ENCODE peak calls at places on chromosomes 16 and 17, in nine cellular contexts. U, S, I, Y, E, L, A, M and K are unnamed samples.

GRCh38 chr17:82023447-82024241 is 539 bp downstream of the LRRC45 start:
- DNase-seq in U (no peak), S (no peak), I (no peak), Y (peak), E (no peak), L (peak), A (peak), M (no peak), K (peak)

GRCh38 chr16:81597079-81597658 is 152.6 kb downstream of the CMIP start:
- DNase-seq in U (no peak), S (no peak), I (no peak), Y (no peak), E (no peak), L (no peak), A (no peak), M (no peak), K (no peak)

GRCh38 chr16:70163596-70163995 is 10.0 kb upstream of the CLEC18C start:
- DNase-seq in U (no peak), S (no peak), I (no peak), Y (no peak), E (no peak), L (no peak), A (no peak), M (no peak), K (no peak)

GRCh38 chr17:66777689-66778225 is 57.2 kb upstream of the CACNG5 start:
- DNase-seq in U (peak), S (no peak), I (peak), Y (no peak), E (no peak), L (no peak), A (no peak), M (no peak), K (no peak)

GRCh38 chr17:52079496-52079895 is 79.0 kb downstream of the CA10 start:
- DNase-seq in U (no peak), S (no peak), I (no peak), Y (no peak), E (no peak), L (no peak), A (no peak), M (no peak), K (peak)

GRCh38 chr17:17605747-17606083 is 14.2 kb upstream of the PEMT start:
- DNase-seq in U (no peak), S (no peak), I (no peak), Y (no peak), E (no peak), L (no peak), A (no peak), M (no peak), K (no peak)

GRCh38 chr17:44279586-44280344 is 11.8 kb upstream of the SLC4A1 start:
- DNase-seq in U (peak), S (no peak), I (no peak), Y (no peak), E (peak), L (peak), A (peak), M (peak), K (no peak)

GRCh38 chr16:77723108-77723514 is 797 bp downstream of the NUDT7 start:
- DNase-seq in U (no peak), S (no peak), I (peak), Y (no peak), E (no peak), L (no peak), A (no peak), M (no peak), K (no peak)

GRCh38 chr16:3798827-3799226 is 81.5 kb upstream of the TRAP1 start:
- DNase-seq in U (no peak), S (no peak), I (no peak), Y (no peak), E (no peak), L (no peak), A (no peak), M (no peak), K (no peak)

GRCh38 chr16:6374816-6375215 is 957.8 kb upstream of the RBFOX1 start:
- DNase-seq in U (no peak), S (no peak), I (no peak), Y (no peak), E (no peak), L (no peak), A (no peak), M (no peak), K (no peak)

GRCh38 chr17:10754109-10754508 is 24.3 kb upstream of the TMEM220 start:
- DNase-seq in U (no peak), S (no peak), I (no peak), Y (peak), E (peak), L (peak), A (peak), M (no peak), K (no peak)

GRCh38 chr17:56185491-56185890 is 32.2 kb downstream of the ANKFN1 start:
- DNase-seq in U (no peak), S (no peak), I (no peak), Y (no peak), E (no peak), L (no peak), A (no peak), M (no peak), K (no peak)

GRCh38 chr17:18944646-18945045 is 7.3 kb upstream of the SLC5A10 start:
- DNase-seq in U (no peak), S (no peak), I (no peak), Y (peak), E (no peak), L (no peak), A (no peak), M (no peak), K (no peak)

GRCh38 chr17:14471052-14471451 is 170.2 kb downstream of the HS3ST3B1 start:
- DNase-seq in U (no peak), S (no peak), I (no peak), Y (no peak), E (no peak), L (no peak), A (no peak), M (no peak), K (peak)

GRCh38 chr17:76353004-76353598 is 615 bp downstream of the PRPSAP1 start:
- DNase-seq in U (peak), S (peak), I (peak), Y (peak), E (no peak), L (no peak), A (peak), M (no peak), K (no peak)

GRCh38 chr17:36978810-36979584 is 30.2 kb downstream of the AATF start:
- DNase-seq in U (no peak), S (no peak), I (no peak), Y (no peak), E (no peak), L (no peak), A (no peak), M (no peak), K (peak)

GRCh38 chr17:2796164-2797140 is at the start of gene RAP1GAP2:
- DNase-seq in U (peak), S (no peak), I (no peak), Y (peak), E (no peak), L (peak), A (peak), M (no peak), K (no peak)

GRCh38 chr17:27644586-27644985 is 13.6 kb downstream of the LGALS9 start:
- DNase-seq in U (no peak), S (no peak), I (no peak), Y (no peak), E (no peak), L (no peak), A (no peak), M (no peak), K (peak)

GRCh38 chr17:40481106-40481505 is 20.3 kb downstream of the TNS4 start:
- DNase-seq in U (no peak), S (no peak), I (no peak), Y (no peak), E (no peak), L (no peak), A (no peak), M (no peak), K (no peak)

GRCh38 chr17:31561469-31562412 is 170.3 kb downstream of the RAB11FIP4 start:
- DNase-seq in U (no peak), S (no peak), I (no peak), Y (no peak), E (no peak), L (no peak), A (no peak), M (no peak), K (no peak)

GRCh38 chr17:40646791-40647548 is 648 bp downstream of the SMARCE1 start:
- DNase-seq in U (no peak), S (no peak), I (no peak), Y (no peak), E (peak), L (no peak), A (peak), M (no peak), K (no peak)

GRCh38 chr17:77247048-77247541 is 106.3 kb downstream of the SEC14L1 start:
- DNase-seq in U (peak), S (peak), I (peak), Y (peak), E (peak), L (peak), A (peak), M (no peak), K (no peak)

GRCh38 chr16:79042886-79043285 is 557.7 kb downstream of the MAF start:
- DNase-seq in U (no peak), S (no peak), I (no peak), Y (peak), E (no peak), L (peak), A (no peak), M (no peak), K (no peak)

GRCh38 chr16:20918486-20919239 is 18.1 kb downstream of the LYRM1 start:
- DNase-seq in U (peak), S (no peak), I (no peak), Y (no peak), E (no peak), L (no peak), A (peak), M (no peak), K (no peak)

GRCh38 chr17:36943250-36944220 is 5.2 kb upstream of the AATF start:
- DNase-seq in U (no peak), S (no peak), I (no peak), Y (peak), E (no peak), L (no peak), A (peak), M (no peak), K (no peak)

GRCh38 chr17:66805567-66805966 is 29.4 kb upstream of the CACNG5 start:
- DNase-seq in U (no peak), S (no peak), I (peak), Y (no peak), E (no peak), L (no peak), A (no peak), M (no peak), K (no peak)

GRCh38 chr16:78096386-78096785 is 3.1 kb upstream of the WWOX start:
- DNase-seq in U (no peak), S (no peak), I (no peak), Y (no peak), E (no peak), L (no peak), A (no peak), M (no peak), K (peak)

GRCh38 chr16:24482681-24483202 is 56.6 kb upstream of the RBBP6 start:
- DNase-seq in U (no peak), S (no peak), I (no peak), Y (no peak), E (no peak), L (no peak), A (no peak), M (no peak), K (no peak)

GRCh38 chr17:10698116-10698818 is 873 bp downstream of the ADPRM start:
- DNase-seq in U (no peak), S (no peak), I (peak), Y (no peak), E (no peak), L (no peak), A (no peak), M (no peak), K (peak)

GRCh38 chr17:34614698-34615097 is 35.3 kb downstream of the TMEM132E start:
- DNase-seq in U (no peak), S (no peak), I (peak), Y (no peak), E (no peak), L (no peak), A (no peak), M (no peak), K (no peak)

GRCh38 chr16:2610781-2611498 is 71.4 kb upstream of the KCTD5 start:
- DNase-seq in U (peak), S (no peak), I (no peak), Y (no peak), E (no peak), L (no peak), A (no peak), M (no peak), K (no peak)

GRCh38 chr17:61325382-61326073 is 74.1 kb upstream of the TBX2 start:
- DNase-seq in U (no peak), S (no peak), I (peak), Y (no peak), E (no peak), L (no peak), A (no peak), M (no peak), K (no peak)

GRCh38 chr16:56814537-56815432 is 50.2 kb upstream of the SLC12A3 start:
- DNase-seq in U (no peak), S (no peak), I (no peak), Y (no peak), E (no peak), L (no peak), A (no peak), M (no peak), K (no peak)

GRCh38 chr17:77723909-77724875 is 234.3 kb upstream of the TNRC6C start:
- DNase-seq in U (no peak), S (no peak), I (no peak), Y (peak), E (no peak), L (no peak), A (no peak), M (no peak), K (no peak)

GRCh38 chr17:28738680-28739384 is 5.0 kb upstream of the TRAF4 start:
- DNase-seq in U (no peak), S (peak), I (no peak), Y (peak), E (no peak), L (peak), A (peak), M (no peak), K (no peak)